ENCODE peak calls at places on chromosomes 6 and 20, in seven cellular contexts. One of them, this sample, is unnamed. For H3K9me3, the result is how much of the 10 kb centered on the place peaks cover.

GRCh38 chr6:74362391-74362790 is 666.4 kb downstream of the CD109 start:
- DNase-seq in lower lobe of right lung: no peak
- DNase-seq in psoas muscle: no peak
- DNase-seq in adrenal gland: no peak
- DNase-seq in body of pancreas: no peak
- DNase-seq in DND-41: no peak
- DNase-seq in breast epithelium: no peak
- DNase-seq in this sample: no peak

GRCh38 chr20:37220796-37221195 is 40.8 kb downstream of the GHRH start:
- DNase-seq in lower lobe of right lung: no peak
- DNase-seq in psoas muscle: no peak
- DNase-seq in adrenal gland: no peak
- DNase-seq in body of pancreas: no peak
- DNase-seq in DND-41: no peak
- DNase-seq in breast epithelium: no peak
- DNase-seq in this sample: no peak

GRCh38 chr6:137363805-137364138 is 130.4 kb downstream of the OLIG3 start:
- DNase-seq in lower lobe of right lung: no peak
- DNase-seq in psoas muscle: no peak
- DNase-seq in adrenal gland: no peak
- DNase-seq in body of pancreas: no peak
- DNase-seq in DND-41: peak
- DNase-seq in breast epithelium: no peak
- DNase-seq in this sample: no peak

GRCh38 chr6:134282816-134283215 is 35.1 kb downstream of the SGK1 start:
- DNase-seq in lower lobe of right lung: no peak
- DNase-seq in psoas muscle: no peak
- DNase-seq in adrenal gland: no peak
- DNase-seq in body of pancreas: no peak
- DNase-seq in DND-41: no peak
- DNase-seq in breast epithelium: no peak
- DNase-seq in this sample: no peak

GRCh38 chr20:23287366-23288190 is 63.0 kb upstream of the NXT1 start:
- DNase-seq in lower lobe of right lung: no peak
- DNase-seq in psoas muscle: no peak
- DNase-seq in adrenal gland: no peak
- DNase-seq in body of pancreas: no peak
- DNase-seq in DND-41: no peak
- DNase-seq in breast epithelium: no peak
- DNase-seq in this sample: no peak

GRCh38 chr20:18971121-18971520 is 157.5 kb downstream of the SCP2D1 start:
- DNase-seq in lower lobe of right lung: no peak
- DNase-seq in psoas muscle: no peak
- DNase-seq in adrenal gland: no peak
- DNase-seq in body of pancreas: no peak
- DNase-seq in DND-41: no peak
- DNase-seq in breast epithelium: no peak
- DNase-seq in this sample: no peak

GRCh38 chr20:62367136-62367482 is at the start of gene LAMA5:
- DNase-seq in lower lobe of right lung: peak
- DNase-seq in psoas muscle: peak
- DNase-seq in adrenal gland: peak
- DNase-seq in body of pancreas: peak
- DNase-seq in DND-41: no peak
- DNase-seq in breast epithelium: no peak
- DNase-seq in this sample: no peak

GRCh38 chr20:7248392-7248992 is 481.0 kb downstream of the BMP2 start:
- DNase-seq in lower lobe of right lung: no peak
- DNase-seq in psoas muscle: no peak
- DNase-seq in adrenal gland: no peak
- DNase-seq in body of pancreas: no peak
- DNase-seq in DND-41: no peak
- DNase-seq in breast epithelium: no peak
- DNase-seq in this sample: no peak

GRCh38 chr6:40845588-40845987 is 193.4 kb downstream of the UNC5CL start:
- DNase-seq in lower lobe of right lung: no peak
- DNase-seq in psoas muscle: no peak
- DNase-seq in adrenal gland: peak
- DNase-seq in body of pancreas: peak
- DNase-seq in DND-41: peak
- DNase-seq in breast epithelium: no peak
- DNase-seq in this sample: no peak

GRCh38 chr6:55276745-55277627 is 50.3 kb upstream of the GFRAL start:
- DNase-seq in lower lobe of right lung: no peak
- DNase-seq in psoas muscle: no peak
- DNase-seq in adrenal gland: no peak
- DNase-seq in body of pancreas: peak
- DNase-seq in DND-41: peak
- DNase-seq in breast epithelium: no peak
- DNase-seq in this sample: no peak

GRCh38 chr6:167275001-167275400 is 16.1 kb upstream of the UNC93A start:
- DNase-seq in lower lobe of right lung: no peak
- DNase-seq in psoas muscle: no peak
- DNase-seq in adrenal gland: no peak
- DNase-seq in body of pancreas: no peak
- DNase-seq in DND-41: no peak
- DNase-seq in breast epithelium: no peak
- DNase-seq in this sample: no peak

GRCh38 chr20:58649288-58650180 is 1.5 kb upstream of the STX16 start:
- DNase-seq in lower lobe of right lung: peak
- DNase-seq in psoas muscle: no peak
- DNase-seq in adrenal gland: no peak
- DNase-seq in body of pancreas: peak
- DNase-seq in DND-41: peak
- DNase-seq in breast epithelium: no peak
- DNase-seq in this sample: peak

GRCh38 chr20:17023036-17023435 is 203.8 kb upstream of the PCSK2 start:
- DNase-seq in lower lobe of right lung: no peak
- DNase-seq in psoas muscle: no peak
- DNase-seq in adrenal gland: no peak
- DNase-seq in body of pancreas: no peak
- DNase-seq in DND-41: no peak
- DNase-seq in breast epithelium: no peak
- DNase-seq in this sample: no peak

GRCh38 chr6:133130863-133131262 is 110.3 kb upstream of the EYA4 start:
- DNase-seq in lower lobe of right lung: peak
- DNase-seq in psoas muscle: peak
- DNase-seq in adrenal gland: peak
- DNase-seq in body of pancreas: peak
- DNase-seq in DND-41: no peak
- DNase-seq in breast epithelium: no peak
- DNase-seq in this sample: no peak

GRCh38 chr6:37785002-37785687 is 34.4 kb upstream of the ZFAND3 start:
- DNase-seq in lower lobe of right lung: no peak
- DNase-seq in psoas muscle: no peak
- DNase-seq in adrenal gland: no peak
- DNase-seq in body of pancreas: no peak
- DNase-seq in DND-41: no peak
- DNase-seq in breast epithelium: no peak
- DNase-seq in this sample: no peak

GRCh38 chr6:33202799-33203198 is 1.7 kb upstream of the HSD17B8 start:
- DNase-seq in lower lobe of right lung: no peak
- DNase-seq in psoas muscle: no peak
- DNase-seq in adrenal gland: no peak
- DNase-seq in body of pancreas: no peak
- DNase-seq in DND-41: no peak
- DNase-seq in breast epithelium: no peak
- DNase-seq in this sample: no peak

GRCh38 chr6:158627168-158627939 is 17.2 kb downstream of the DYNLT1 start:
- DNase-seq in lower lobe of right lung: no peak
- DNase-seq in psoas muscle: no peak
- DNase-seq in adrenal gland: no peak
- DNase-seq in body of pancreas: no peak
- DNase-seq in DND-41: no peak
- DNase-seq in breast epithelium: no peak
- DNase-seq in this sample: peak

GRCh38 chr6:158793432-158793831 is 25.7 kb downstream of the EZR start:
- DNase-seq in lower lobe of right lung: no peak
- DNase-seq in psoas muscle: no peak
- DNase-seq in adrenal gland: no peak
- DNase-seq in body of pancreas: peak
- DNase-seq in DND-41: no peak
- DNase-seq in breast epithelium: no peak
- DNase-seq in this sample: peak

GRCh38 chr6:144265061-144265357 is 20.1 kb upstream of the UTRN start:
- DNase-seq in lower lobe of right lung: no peak
- DNase-seq in psoas muscle: no peak
- DNase-seq in adrenal gland: no peak
- DNase-seq in body of pancreas: peak
- DNase-seq in DND-41: no peak
- DNase-seq in breast epithelium: no peak
- DNase-seq in this sample: no peak

GRCh38 chr20:3931664-3932063 is 42.5 kb downstream of the PANK2 start:
- DNase-seq in lower lobe of right lung: no peak
- DNase-seq in psoas muscle: no peak
- DNase-seq in adrenal gland: no peak
- DNase-seq in body of pancreas: no peak
- DNase-seq in DND-41: no peak
- DNase-seq in breast epithelium: no peak
- DNase-seq in this sample: no peak
- H3K4me3 ChIP-seq in lower lobe of right lung: no peak
- H3K4me3 ChIP-seq in psoas muscle: peak
- H3K4me3 ChIP-seq in adrenal gland: no peak
- H3K4me3 ChIP-seq in body of pancreas: no peak
- H3K4me3 ChIP-seq in DND-41: no peak
- H3K4me3 ChIP-seq in breast epithelium: no peak
- H3K4me3 ChIP-seq in this sample: no peak

DNA sequence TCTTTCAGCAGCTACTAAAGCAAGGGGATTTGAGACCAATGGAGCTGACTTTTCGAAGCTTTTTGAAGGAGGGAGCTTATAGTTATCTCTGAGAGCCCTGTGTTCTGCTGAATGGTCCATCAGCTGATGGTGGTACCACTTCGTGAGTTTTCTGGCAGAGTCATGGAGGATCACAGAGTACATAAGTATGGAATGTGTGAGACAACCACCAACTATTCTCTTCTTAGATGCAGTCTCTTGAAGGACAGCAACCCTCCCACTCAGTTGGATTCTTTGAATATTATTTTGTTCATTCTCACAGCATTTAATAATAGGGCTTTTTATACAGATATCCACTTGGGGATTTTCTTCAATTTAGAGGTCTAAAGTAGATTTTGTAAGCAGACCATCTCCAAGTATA is 75.3 kb downstream of the ELOVL2 start:
- DNase-seq in lower lobe of right lung: no peak
- DNase-seq in psoas muscle: no peak
- DNase-seq in adrenal gland: no peak
- DNase-seq in body of pancreas: no peak
- DNase-seq in DND-41: no peak
- DNase-seq in breast epithelium: no peak
- DNase-seq in this sample: no peak
- H3K27ac ChIP-seq in lower lobe of right lung: no peak
- H3K27ac ChIP-seq in psoas muscle: no peak
- H3K27ac ChIP-seq in adrenal gland: no peak
- H3K27ac ChIP-seq in body of pancreas: no peak
- H3K27ac ChIP-seq in DND-41: no peak
- H3K27ac ChIP-seq in breast epithelium: no peak
- H3K27ac ChIP-seq in this sample: no peak

GRCh38 chr20:31474097-31474436 is 860 bp downstream of the DEFB124 start:
- DNase-seq in lower lobe of right lung: no peak
- DNase-seq in psoas muscle: no peak
- DNase-seq in adrenal gland: no peak
- DNase-seq in body of pancreas: no peak
- DNase-seq in DND-41: no peak
- DNase-seq in breast epithelium: no peak
- DNase-seq in this sample: no peak

GRCh38 chr20:31475032-31475431 is at the start of the genes DEFB124 and REM1:
- DNase-seq in lower lobe of right lung: peak
- DNase-seq in psoas muscle: peak
- DNase-seq in adrenal gland: no peak
- DNase-seq in body of pancreas: no peak
- DNase-seq in DND-41: no peak
- DNase-seq in breast epithelium: no peak
- DNase-seq in this sample: no peak

GRCh38 chr20:31476648-31477220 is 1.6 kb downstream of the REM1 start:
- DNase-seq in lower lobe of right lung: no peak
- DNase-seq in psoas muscle: no peak
- DNase-seq in adrenal gland: no peak
- DNase-seq in body of pancreas: no peak
- DNase-seq in DND-41: no peak
- DNase-seq in breast epithelium: no peak
- DNase-seq in this sample: no peak

GRCh38 chr20:31475472-31476312 is 604 bp downstream of the REM1 start:
- DNase-seq in lower lobe of right lung: no peak
- DNase-seq in psoas muscle: no peak
- DNase-seq in adrenal gland: no peak
- DNase-seq in body of pancreas: no peak
- DNase-seq in DND-41: no peak
- DNase-seq in breast epithelium: no peak
- DNase-seq in this sample: no peak

GRCh38 chr20:31476313-31476623 is 1.2 kb downstream of the REM1 start:
- DNase-seq in lower lobe of right lung: no peak
- DNase-seq in psoas muscle: no peak
- DNase-seq in adrenal gland: no peak
- DNase-seq in body of pancreas: no peak
- DNase-seq in DND-41: no peak
- DNase-seq in breast epithelium: no peak
- DNase-seq in this sample: no peak
- H3K9me3 ChIP-seq in lower lobe of right lung: under half
- H3K9me3 ChIP-seq in psoas muscle: under half
- H3K9me3 ChIP-seq in adrenal gland: under half
- H3K9me3 ChIP-seq in body of pancreas: under half
- H3K9me3 ChIP-seq in DND-41: under half
- H3K9me3 ChIP-seq in breast epithelium: under half
- H3K9me3 ChIP-seq in this sample: under half

GRCh38 chr20:34706912-34707784 is 3.0 kb downstream of the TP53INP2 start:
- DNase-seq in lower lobe of right lung: no peak
- DNase-seq in psoas muscle: no peak
- DNase-seq in adrenal gland: no peak
- DNase-seq in body of pancreas: no peak
- DNase-seq in DND-41: no peak
- DNase-seq in breast epithelium: no peak
- DNase-seq in this sample: no peak

GRCh38 chr20:34710568-34710839 is 6.4 kb downstream of the TP53INP2 start:
- DNase-seq in lower lobe of right lung: no peak
- DNase-seq in psoas muscle: no peak
- DNase-seq in adrenal gland: no peak
- DNase-seq in body of pancreas: no peak
- DNase-seq in DND-41: no peak
- DNase-seq in breast epithelium: no peak
- DNase-seq in this sample: no peak

GRCh38 chr20:34709836-34710567 is 5.9 kb downstream of the TP53INP2 start:
- DNase-seq in lower lobe of right lung: peak
- DNase-seq in psoas muscle: peak
- DNase-seq in adrenal gland: peak
- DNase-seq in body of pancreas: peak
- DNase-seq in DND-41: no peak
- DNase-seq in breast epithelium: peak
- DNase-seq in this sample: no peak

GRCh38 chr20:34709044-34709835 is 5.1 kb downstream of the TP53INP2 start:
- DNase-seq in lower lobe of right lung: peak
- DNase-seq in psoas muscle: peak
- DNase-seq in adrenal gland: peak
- DNase-seq in body of pancreas: peak
- DNase-seq in DND-41: peak
- DNase-seq in breast epithelium: peak
- DNase-seq in this sample: peak

DNA sequence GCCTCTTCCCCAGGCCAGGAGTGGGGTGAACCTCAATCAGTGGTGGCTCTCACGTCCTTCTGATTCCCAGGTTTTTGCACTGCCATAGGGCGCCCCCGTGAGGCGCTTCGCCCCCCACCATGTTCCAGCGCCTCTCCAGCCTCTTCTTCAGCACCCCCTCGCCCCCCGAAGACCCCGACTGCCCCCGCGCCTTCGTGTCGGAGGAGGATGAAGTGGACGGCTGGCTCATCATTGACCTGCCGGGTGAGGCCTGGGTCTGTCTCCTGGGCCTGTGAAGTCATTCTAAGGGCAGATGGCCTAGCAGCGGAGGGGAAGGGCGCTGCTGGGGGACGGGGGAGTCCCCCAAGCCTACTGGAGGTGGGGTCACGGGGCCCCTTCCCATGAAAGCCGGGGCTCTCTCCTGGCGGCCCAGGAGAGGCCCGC is 4.5 kb downstream of the TP53INP2 start:
- DNase-seq in lower lobe of right lung: peak
- DNase-seq in psoas muscle: peak
- DNase-seq in adrenal gland: peak
- DNase-seq in body of pancreas: peak
- DNase-seq in DND-41: peak
- DNase-seq in breast epithelium: no peak
- DNase-seq in this sample: peak
- H3K4me3 ChIP-seq in lower lobe of right lung: peak
- H3K4me3 ChIP-seq in psoas muscle: peak
- H3K4me3 ChIP-seq in adrenal gland: no peak
- H3K4me3 ChIP-seq in body of pancreas: no peak
- H3K4me3 ChIP-seq in DND-41: no peak
- H3K4me3 ChIP-seq in breast epithelium: peak
- H3K4me3 ChIP-seq in this sample: peak

This sample was measured in CD8-positive, alpha-beta memory T cell.